ENCODE peak calls at places on chromosomes 7 and 10, in five cellular contexts. R, Q, V, H and N are unnamed samples.
A peak's percentile ranks its signal among the peaks of the same experiment; 100 is the strongest.

GRCh38 chr10:124678566-124679240 is 65.5 kb downstream of the FAM53B start:
- DNase-seq in R (no peak), Q (no peak), V (no peak), H (no peak), N (no peak)

GRCh38 chr10:119826777-119827176 is 45.9 kb downstream of the MCMBP start:
- DNase-seq in R (peak; percentile 33), Q (no peak), V (no peak), H (peak; percentile 15), N (no peak)

GRCh38 chr7:127580612-127581011 is 4.8 kb downstream of the GCC1 start:
- DNase-seq in R (no peak), Q (no peak), V (no peak), H (no peak), N (no peak)

GRCh38 chr7:22842973-22843372 is 20.3 kb upstream of the TOMM7 start:
- DNase-seq in R (no peak), Q (no peak), V (no peak), H (no peak), N (no peak)

GRCh38 chr7:118186491-118186890 is 2.5 kb downstream of the LSM8 start:
- DNase-seq in R (no peak), Q (no peak), V (no peak), H (peak; percentile 33), N (no peak)

GRCh38 chr7:131095346-131095745 is 232.3 kb upstream of the MKLN1 start:
- DNase-seq in R (no peak), Q (no peak), V (peak; percentile 62), H (peak; percentile 46), N (no peak)

GRCh38 chr10:42367532-42368230 is 270.7 kb downstream of the ZNF33B start:
- DNase-seq in R (peak; percentile 75), Q (peak; percentile 85), V (peak; percentile 91), H (peak; percentile 94), N (no peak)

GRCh38 chr7:43198599-43199090 is 86.2 kb downstream of the HECW1 start:
- DNase-seq in R (no peak), Q (no peak), V (no peak), H (no peak), N (no peak)

GRCh38 chr10:588246-589165 is 101.0 kb downstream of the DIP2C start:
- DNase-seq in R (no peak), Q (peak; percentile 20), V (peak; percentile 36), H (peak; percentile 86), N (no peak)

GRCh38 chr7:29878081-29878688 is 71.9 kb downstream of the WIPF3 start:
- DNase-seq in R (peak; percentile 63), Q (peak; percentile 54), V (peak; percentile 47), H (peak; percentile 55), N (peak; percentile 32)

GRCh38 chr7:1643270-1644092 is 26.6 kb upstream of the ELFN1 start:
- DNase-seq in R (no peak), Q (no peak), V (no peak), H (no peak), N (no peak)

GRCh38 chr10:124875596-124875995 is 66.3 kb upstream of the ZRANB1 start:
- DNase-seq in R (peak; percentile 40), Q (no peak), V (peak; percentile 27), H (peak; percentile 47), N (no peak)

GRCh38 chr10:62297857-62298256 is 29.2 kb upstream of the RTKN2 start:
- DNase-seq in R (no peak), Q (no peak), V (no peak), H (no peak), N (no peak)

GRCh38 chr7:16669581-16669980 is 23.6 kb downstream of the BZW2 start:
- DNase-seq in R (peak; percentile 61), Q (no peak), V (peak; percentile 47), H (peak; percentile 84), N (no peak)

GRCh38 chr7:137592232-137592896 is 248.8 kb upstream of the PTN start:
- DNase-seq in R (peak; percentile 81), Q (peak; percentile 38), V (peak; percentile 83), H (peak; percentile 80), N (peak; percentile 56)

GRCh38 chr7:120273476-120273975 is 551 bp downstream of the KCND2 start:
- DNase-seq in R (peak; percentile 60), Q (no peak), V (peak; percentile 16), H (peak; percentile 31), N (peak; percentile 74)

GRCh38 chr7:149866817-149867447 is 6.8 kb upstream of the ATP6V0E2 start:
- DNase-seq in R (peak; percentile 73), Q (no peak), V (peak; percentile 46), H (peak; percentile 15), N (no peak)

GRCh38 chr10:79357180-79357579 is 9.9 kb downstream of the PPIF start:
- DNase-seq in R (no peak), Q (no peak), V (no peak), H (no peak), N (no peak)

GRCh38 chr7:19177269-19177668 is 32.0 kb upstream of the FERD3L start:
- DNase-seq in R (peak; percentile 4), Q (no peak), V (peak; percentile 38), H (no peak), N (no peak)

GRCh38 chr10:80596391-80597257 is 58.9 kb downstream of the SH2D4B start:
- DNase-seq in R (peak; percentile 68), Q (no peak), V (peak; percentile 35), H (peak; percentile 44), N (peak; percentile 72)

GRCh38 chr7:66505531-66506451 is 122.9 kb upstream of the KCTD7 start:
- DNase-seq in R (peak; percentile 19), Q (peak; percentile 20), V (no peak), H (peak; percentile 17), N (no peak)

GRCh38 chr10:62625484-62625883 is 179.0 kb upstream of the ADO start:
- DNase-seq in R (no peak), Q (no peak), V (no peak), H (no peak), N (no peak)

GRCh38 chr7:78443811-78444210 is 645.2 kb downstream of the PHTF2 start:
- DNase-seq in R (no peak), Q (no peak), V (no peak), H (no peak), N (no peak)
- TF ChIP-seq CTCF in R (no peak), Q (no peak), V (no peak), H (no peak), N (no peak)

GRCh38 chr7:64640504-64640903 is 25.4 kb upstream of the ZNF107 start:
- DNase-seq in R (no peak), Q (no peak), V (no peak), H (no peak), N (no peak)

GRCh38 chr7:64639267-64640001 is 26.5 kb upstream of the ZNF107 start:
- DNase-seq in R (peak; percentile 79), Q (no peak), V (no peak), H (no peak), N (no peak)

GRCh38 chr7:64642046-64642445 is 23.9 kb upstream of the ZNF107 start:
- DNase-seq in R (peak; percentile 62), Q (no peak), V (no peak), H (no peak), N (no peak)

GRCh38 chr7:64643567-64643966 is 22.4 kb upstream of the ZNF107 start:
- DNase-seq in R (peak; percentile 45), Q (no peak), V (no peak), H (no peak), N (no peak)

GRCh38 chr7:64642875-64643274 is 23.1 kb upstream of the ZNF107 start:
- DNase-seq in R (no peak), Q (no peak), V (no peak), H (no peak), N (no peak)
- H3K4me3 ChIP-seq in R (no peak overlapping the region), Q (no peak overlapping the region), V (no peak overlapping the region), H (no peak overlapping the region), N (no peak overlapping the region)

GRCh38 chr10:131899695-131900349 is 986 bp upstream of the PPP2R2D start:
- DNase-seq in R (no peak), Q (no peak), V (no peak), H (no peak), N (no peak)
- TF ChIP-seq CTCF in R (no peak), Q (no peak), V (no peak), H (no peak), N (no peak)

GRCh38 chr7:129252133-129252532 is 27.3 kb downstream of the AHCYL2 start:
- DNase-seq in R (no peak), Q (no peak), V (no peak), H (no peak), N (no peak)

GRCh38 chr7:129258649-129259389 is 34.0 kb downstream of the AHCYL2 start:
- DNase-seq in R (peak; percentile 20), Q (no peak), V (peak; percentile 36), H (no peak), N (no peak)

GRCh38 chr7:129257168-129257567 is 32.3 kb downstream of the AHCYL2 start:
- DNase-seq in R (no peak), Q (no peak), V (no peak), H (no peak), N (no peak)

GRCh38 chr7:129255800-129256199 is 31.0 kb downstream of the AHCYL2 start:
- DNase-seq in R (no peak), Q (no peak), V (no peak), H (no peak), N (no peak)

DNA sequence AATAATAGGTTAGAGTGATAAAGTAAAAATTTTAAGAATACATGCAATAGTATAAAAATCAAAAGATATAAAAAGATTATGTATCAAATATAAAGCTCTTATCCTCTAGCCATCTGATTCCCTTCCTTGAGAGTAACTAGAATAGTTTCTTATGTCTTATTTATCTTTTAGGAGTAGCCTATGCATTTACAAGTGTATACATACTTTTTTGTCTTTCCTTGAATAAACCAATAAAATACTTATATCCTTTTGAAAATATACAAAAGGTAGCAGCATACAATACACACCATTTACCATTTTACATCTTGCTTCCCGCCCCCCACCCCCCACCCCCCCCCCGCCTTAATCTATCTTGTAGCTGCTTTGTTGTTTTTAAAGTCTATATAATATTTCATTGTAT is 31.4 kb downstream of the AHCYL2 start:
- DNase-seq in R (no peak), Q (no peak), V (no peak), H (no peak), N (no peak)
- H3K4me3 ChIP-seq in R (no peak overlapping the region), Q (no peak overlapping the region), V (no peak overlapping the region), H (no peak overlapping the region), N (no peak overlapping the region)

DNA sequence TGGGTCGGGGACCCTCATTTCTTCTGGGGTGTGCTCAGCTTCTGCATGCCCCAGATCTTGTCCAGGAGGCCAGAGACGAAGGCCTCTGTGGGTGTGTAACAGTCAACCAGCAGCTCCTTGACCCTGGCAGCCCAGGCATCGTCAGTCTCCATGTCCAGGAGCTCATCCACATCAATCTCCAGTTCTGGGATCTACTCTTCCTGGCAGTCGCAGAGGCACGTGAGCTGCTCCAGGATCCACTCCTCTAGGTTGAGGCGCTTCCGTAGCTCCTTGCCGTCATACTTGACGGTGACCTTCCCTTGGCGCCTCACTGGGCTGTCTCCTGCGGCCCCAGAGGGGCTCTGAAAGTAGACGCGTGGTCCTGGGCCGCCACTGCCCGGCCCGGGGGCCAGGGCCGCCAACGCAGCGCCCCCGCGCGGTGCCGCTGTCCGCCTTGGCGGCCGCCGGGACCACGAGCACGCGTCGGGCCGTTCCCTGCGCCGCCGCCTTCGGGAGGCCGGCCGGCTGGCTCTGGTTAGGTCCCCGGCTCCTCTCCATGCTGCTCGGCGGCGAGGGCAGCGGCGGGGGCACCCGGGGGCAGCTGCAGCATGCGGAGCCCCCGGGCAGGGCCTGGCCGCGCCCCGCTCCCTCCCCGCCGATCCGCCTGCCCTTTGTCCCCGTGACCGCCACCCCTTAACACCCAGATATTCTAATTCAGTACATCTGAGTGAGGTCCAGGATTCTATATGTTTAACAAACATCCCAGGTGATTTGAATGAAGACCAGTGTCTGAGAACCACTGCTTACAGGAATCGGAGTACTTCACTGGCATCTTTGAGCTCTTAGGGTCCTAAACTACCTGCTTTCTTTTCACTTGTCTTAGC is 170.5 kb downstream of the SEPTIN7 start:
- DNase-seq in R (no peak), Q (no peak), V (no peak), H (no peak), N (no peak)
- TF ChIP-seq CTCF in R (no peak), Q (no peak), V (peak; percentile 9), H (no peak), N (peak; percentile 6)

GRCh38 chr10:10910634-10911033 is 107.0 kb upstream of the CELF2 start:
- DNase-seq in R (no peak), Q (no peak), V (no peak), H (peak; percentile 20), N (peak; percentile 47)
- H3K4me3 ChIP-seq in R (no peak overlapping the region), Q (no peak overlapping the region), V (no peak overlapping the region), H (no peak overlapping the region), N (no peak overlapping the region)